ENCODE peak calls at places on chromosomes 4 and X, in six cellular contexts. D, Y, N, I, H and G are unnamed samples.

GRCh38 chrX:97638621-97639020 is 754.9 kb downstream of the RPA4 start:
- DNase-seq in Y (no peak), D (no peak), N (no peak), I (no peak), H (no peak), G (no peak)

GRCh38 chrX:136059350-136059749 is 74.1 kb downstream of the SLC9A6 start:
- DNase-seq in N (no peak), Y (no peak), I (no peak), H (no peak), D (no peak), G (no peak)

GRCh38 chr4:146582864-146583263 is 55.8 kb upstream of the POU4F2 start:
- DNase-seq in H (no peak), D (no peak), I (peak; percentile 0), Y (no peak), N (no peak), G (no peak)

GRCh38 chrX:63932006-63932405 is 147.0 kb upstream of the ARHGEF9 start:
- DNase-seq in N (no peak), H (no peak), D (no peak), I (peak; percentile 5), Y (no peak), G (no peak)

GRCh38 chr4:116357758-116358157 is 727.6 kb downstream of the TRAM1L1 start:
- DNase-seq in N (no peak), D (no peak), Y (peak; percentile 24), I (no peak), H (peak; percentile 30), G (no peak)

GRCh38 chr4:1047106-1047975 is 35.9 kb downstream of the FGFRL1 start:
- DNase-seq in N (no peak), D (peak; percentile 12), H (no peak), I (no peak), Y (no peak), G (no peak)

GRCh38 chrX:103918050-103918449 is 44.4 kb upstream of the TMSB15B start:
- DNase-seq in H (no peak), Y (peak; percentile 60), I (peak; percentile 68), D (peak; percentile 79), N (peak; percentile 12), G (peak; percentile 38)

GRCh38 chr4:1451106-1451751 is 45.0 kb upstream of the NKX1-1 start:
- DNase-seq in D (no peak), H (no peak), I (no peak), Y (no peak), N (no peak), G (no peak)

GRCh38 chr4:111045992-111046391 is 423.1 kb upstream of the PITX2 start:
- DNase-seq in I (no peak), Y (no peak), D (no peak), H (no peak), N (no peak), G (no peak)

GRCh38 chr4:177051473-177052060 is 258.1 kb upstream of the NEIL3 start:
- DNase-seq in D (no peak), Y (no peak), H (peak; percentile 20), I (peak; percentile 7), N (no peak), G (no peak)

GRCh38 chr4:88719381-88719780 is 21.8 kb upstream of the NAP1L5 start:
- DNase-seq in I (no peak), D (no peak), Y (no peak), H (no peak), N (no peak), G (no peak)

GRCh38 chr4:79645942-79646341 is 237.9 kb upstream of the GK2 start:
- DNase-seq in N (no peak), H (no peak), I (no peak), D (no peak), Y (no peak), G (no peak)

GRCh38 chr4:181960384-181960783 is 282.8 kb upstream of the TENM3 start:
- DNase-seq in N (no peak), I (no peak), Y (no peak), H (no peak), D (no peak), G (no peak)

GRCh38 chrX:151970661-151971060 is 3.8 kb downstream of the GABRE start:
- DNase-seq in H (peak; percentile 90), Y (peak; percentile 90), D (no peak), N (no peak), I (peak; percentile 77), G (peak; percentile 86)

GRCh38 chr4:52665592-52665991 is 6.5 kb upstream of the USP46 start:
- DNase-seq in D (no peak), Y (no peak), I (peak; percentile 41), H (peak; percentile 43), N (no peak), G (no peak)

GRCh38 chr4:149835280-149835679 is 19.6 kb upstream of the IQCM start:
- DNase-seq in D (no peak), H (no peak), I (no peak), N (no peak), Y (no peak), G (no peak)

GRCh38 chrX:153944140-153944799 is at the start of gene RENBP:
- DNase-seq in N (no peak), I (no peak), Y (no peak), H (no peak), D (peak; percentile 81), G (peak; percentile 57)

GRCh38 chr4:1198070-1198844 is 25.9 kb upstream of the SPON2 start:
- DNase-seq in I (no peak), Y (no peak), H (no peak), D (no peak), N (no peak), G (no peak)